ENCODE peak calls at places on chromosomes 12 and 14, in ten cellular contexts. One of them, this sample, is unnamed.

GRCh38 chr14:105881021-105881930 is 354.9 kb downstream of the TMEM121 start:
- DNase-seq in heart right ventricle: peak
- DNase-seq in astrocyte of the spinal cord: no peak
- DNase-seq in cardiac fibroblast: no peak
- DNase-seq in fibroblast of pulmonary artery: no peak
- DNase-seq in tibial nerve: no peak
- DNase-seq in mammary epithelial cell: no peak
- DNase-seq in pancreas: no peak
- DNase-seq in Calu3: no peak
- DNase-seq in fibroblast of lung: no peak
- DNase-seq in this sample: no peak

GRCh38 chr12:112303004-112303403 is 79.2 kb downstream of the HECTD4 start:
- DNase-seq in tibial nerve: no peak
- DNase-seq in fibroblast of pulmonary artery: peak
- DNase-seq in astrocyte of the spinal cord: peak
- DNase-seq in pancreas: no peak
- DNase-seq in fibroblast of lung: peak
- DNase-seq in cardiac fibroblast: peak
- DNase-seq in mammary epithelial cell: peak
- DNase-seq in heart right ventricle: no peak
- DNase-seq in Calu3: peak
- DNase-seq in this sample: peak

GRCh38 chr12:101455685-101456084 is 19.5 kb upstream of the SPIC start:
- DNase-seq in mammary epithelial cell: no peak
- DNase-seq in fibroblast of lung: no peak
- DNase-seq in astrocyte of the spinal cord: no peak
- DNase-seq in tibial nerve: no peak
- DNase-seq in heart right ventricle: no peak
- DNase-seq in pancreas: no peak
- DNase-seq in cardiac fibroblast: no peak
- DNase-seq in fibroblast of pulmonary artery: no peak
- DNase-seq in Calu3: no peak
- DNase-seq in this sample: peak

GRCh38 chr14:104799657-104800599 is 973 bp upstream of the ZBTB42 start:
- DNase-seq in Calu3: peak
- DNase-seq in cardiac fibroblast: peak
- DNase-seq in mammary epithelial cell: peak
- DNase-seq in heart right ventricle: peak
- DNase-seq in astrocyte of the spinal cord: peak
- DNase-seq in fibroblast of pulmonary artery: peak
- DNase-seq in tibial nerve: peak
- DNase-seq in fibroblast of lung: peak
- DNase-seq in pancreas: peak
- DNase-seq in this sample: peak

GRCh38 chr12:11969437-11970154 is 101.1 kb upstream of the BCL2L14 start:
- DNase-seq in fibroblast of pulmonary artery: no peak
- DNase-seq in tibial nerve: no peak
- DNase-seq in Calu3: no peak
- DNase-seq in cardiac fibroblast: no peak
- DNase-seq in heart right ventricle: no peak
- DNase-seq in mammary epithelial cell: no peak
- DNase-seq in fibroblast of lung: no peak
- DNase-seq in pancreas: no peak
- DNase-seq in astrocyte of the spinal cord: no peak
- DNase-seq in this sample: no peak

GRCh38 chr14:55539975-55540374 is 40.0 kb upstream of the KTN1 start:
- DNase-seq in tibial nerve: no peak
- DNase-seq in heart right ventricle: no peak
- DNase-seq in fibroblast of pulmonary artery: no peak
- DNase-seq in Calu3: no peak
- DNase-seq in astrocyte of the spinal cord: no peak
- DNase-seq in mammary epithelial cell: no peak
- DNase-seq in pancreas: no peak
- DNase-seq in cardiac fibroblast: no peak
- DNase-seq in fibroblast of lung: no peak
- DNase-seq in this sample: no peak

GRCh38 chr14:58107947-58108552 is 44.0 kb downstream of the ARMH4 start:
- DNase-seq in tibial nerve: peak
- DNase-seq in heart right ventricle: no peak
- DNase-seq in Calu3: peak
- DNase-seq in astrocyte of the spinal cord: peak
- DNase-seq in fibroblast of lung: peak
- DNase-seq in cardiac fibroblast: peak
- DNase-seq in fibroblast of pulmonary artery: peak
- DNase-seq in mammary epithelial cell: peak
- DNase-seq in pancreas: peak
- DNase-seq in this sample: peak

GRCh38 chr12:50685641-50686040 is 78.3 kb upstream of the ATF1 start:
- DNase-seq in heart right ventricle: no peak
- DNase-seq in mammary epithelial cell: no peak
- DNase-seq in Calu3: no peak
- DNase-seq in pancreas: no peak
- DNase-seq in tibial nerve: no peak
- DNase-seq in fibroblast of pulmonary artery: no peak
- DNase-seq in astrocyte of the spinal cord: no peak
- DNase-seq in cardiac fibroblast: peak
- DNase-seq in fibroblast of lung: no peak
- DNase-seq in this sample: no peak

GRCh38 chr14:54493293-54493692 is 4.5 kb upstream of the GMFB start:
- DNase-seq in tibial nerve: no peak
- DNase-seq in mammary epithelial cell: no peak
- DNase-seq in astrocyte of the spinal cord: no peak
- DNase-seq in fibroblast of pulmonary artery: no peak
- DNase-seq in Calu3: peak
- DNase-seq in pancreas: no peak
- DNase-seq in cardiac fibroblast: no peak
- DNase-seq in fibroblast of lung: no peak
- DNase-seq in heart right ventricle: no peak
- DNase-seq in this sample: peak
- TF ChIP-seq CTCF in tibial nerve: no peak
- TF ChIP-seq CTCF in mammary epithelial cell: no peak
- TF ChIP-seq CTCF in astrocyte of the spinal cord: no peak
- TF ChIP-seq CTCF in fibroblast of pulmonary artery: no peak
- TF ChIP-seq CTCF in Calu3: no peak
- TF ChIP-seq CTCF in pancreas: no peak
- TF ChIP-seq CTCF in cardiac fibroblast: no peak
- TF ChIP-seq CTCF in fibroblast of lung: no peak
- TF ChIP-seq CTCF in heart right ventricle: no peak
- TF ChIP-seq CTCF in this sample: peak

GRCh38 chr12:107093547-107094448 is at the start of gene CRY1:
- DNase-seq in tibial nerve: peak
- DNase-seq in heart right ventricle: peak
- DNase-seq in mammary epithelial cell: peak
- DNase-seq in fibroblast of lung: peak
- DNase-seq in fibroblast of pulmonary artery: peak
- DNase-seq in cardiac fibroblast: peak
- DNase-seq in pancreas: peak
- DNase-seq in astrocyte of the spinal cord: peak
- DNase-seq in Calu3: peak
- DNase-seq in this sample: peak

GRCh38 chr12:107091989-107092641 is 1.2 kb downstream of the CRY1 start:
- DNase-seq in astrocyte of the spinal cord: peak
- DNase-seq in heart right ventricle: no peak
- DNase-seq in pancreas: peak
- DNase-seq in fibroblast of lung: peak
- DNase-seq in Calu3: peak
- DNase-seq in cardiac fibroblast: peak
- DNase-seq in tibial nerve: peak
- DNase-seq in fibroblast of pulmonary artery: peak
- DNase-seq in mammary epithelial cell: peak
- DNase-seq in this sample: peak

GRCh38 chr12:107091381-107091780 is 2.0 kb downstream of the CRY1 start:
- DNase-seq in heart right ventricle: no peak
- DNase-seq in pancreas: no peak
- DNase-seq in Calu3: peak
- DNase-seq in fibroblast of lung: peak
- DNase-seq in fibroblast of pulmonary artery: peak
- DNase-seq in cardiac fibroblast: peak
- DNase-seq in astrocyte of the spinal cord: peak
- DNase-seq in mammary epithelial cell: peak
- DNase-seq in tibial nerve: peak
- DNase-seq in this sample: no peak

GRCh38 chr12:107096571-107096970 is 3.2 kb upstream of the CRY1 start:
- DNase-seq in fibroblast of lung: no peak
- DNase-seq in fibroblast of pulmonary artery: no peak
- DNase-seq in heart right ventricle: no peak
- DNase-seq in pancreas: no peak
- DNase-seq in mammary epithelial cell: no peak
- DNase-seq in astrocyte of the spinal cord: no peak
- DNase-seq in tibial nerve: no peak
- DNase-seq in Calu3: no peak
- DNase-seq in cardiac fibroblast: no peak
- DNase-seq in this sample: no peak

DNA sequence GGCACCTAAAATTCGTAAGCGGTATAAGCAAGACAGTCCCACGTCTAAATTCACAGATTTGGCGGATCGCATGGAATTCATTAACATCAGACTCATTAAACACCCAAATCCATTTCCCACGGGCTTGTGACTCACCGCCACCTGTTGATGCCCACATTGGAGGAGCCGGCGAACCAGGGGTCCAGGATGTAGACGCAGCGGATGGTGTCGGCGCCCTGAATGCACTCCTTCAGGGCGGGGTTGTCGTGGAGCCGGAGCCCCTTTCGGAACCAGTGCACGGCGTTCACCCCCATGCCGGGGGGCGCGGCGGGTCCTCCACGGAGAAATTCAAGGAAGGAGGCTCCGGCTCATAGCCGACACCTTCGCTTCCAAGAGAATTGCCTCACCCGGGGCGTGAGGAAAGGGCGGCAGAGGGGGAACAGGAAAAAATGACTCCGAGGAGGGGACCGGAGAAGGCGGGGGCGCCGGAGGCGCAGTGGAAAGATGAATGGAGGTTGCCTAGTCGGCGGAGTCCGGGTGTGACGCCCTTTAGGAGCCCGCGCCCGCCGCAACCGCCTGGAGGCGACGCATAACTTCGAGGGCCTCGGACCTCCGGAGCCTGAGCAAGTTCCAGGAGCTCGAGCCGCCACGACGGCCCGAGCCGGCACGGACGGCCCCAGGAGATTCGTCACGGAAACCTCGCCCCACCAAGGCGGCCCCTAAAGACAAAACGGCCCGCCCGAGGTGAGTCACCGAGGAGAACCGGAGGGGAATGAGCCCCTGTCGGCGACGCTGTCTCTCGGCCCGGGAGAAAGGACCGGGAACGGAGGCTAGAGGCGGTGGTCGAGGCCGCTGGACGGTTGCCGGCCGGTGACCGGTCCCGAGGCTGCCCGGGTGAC is 441 bp downstream of the CRY1 start:
- DNase-seq in astrocyte of the spinal cord: no peak
- DNase-seq in tibial nerve: peak
- DNase-seq in pancreas: peak
- DNase-seq in mammary epithelial cell: no peak
- DNase-seq in fibroblast of lung: no peak
- DNase-seq in fibroblast of pulmonary artery: peak
- DNase-seq in heart right ventricle: no peak
- DNase-seq in cardiac fibroblast: no peak
- DNase-seq in Calu3: peak
- DNase-seq in this sample: peak
- TF ChIP-seq CTCF in astrocyte of the spinal cord: no peak
- TF ChIP-seq CTCF in tibial nerve: no peak
- TF ChIP-seq CTCF in pancreas: no peak
- TF ChIP-seq CTCF in mammary epithelial cell: no peak
- TF ChIP-seq CTCF in fibroblast of lung: no peak
- TF ChIP-seq CTCF in fibroblast of pulmonary artery: no peak
- TF ChIP-seq CTCF in heart right ventricle: peak
- TF ChIP-seq CTCF in cardiac fibroblast: no peak
- TF ChIP-seq CTCF in Calu3: no peak
- TF ChIP-seq CTCF in this sample: no peak

GRCh38 chr14:67421356-67422224 is 9.6 kb upstream of the PLEK2 start:
- DNase-seq in Calu3: no peak
- DNase-seq in mammary epithelial cell: no peak
- DNase-seq in astrocyte of the spinal cord: no peak
- DNase-seq in cardiac fibroblast: no peak
- DNase-seq in fibroblast of lung: no peak
- DNase-seq in pancreas: no peak
- DNase-seq in tibial nerve: no peak
- DNase-seq in fibroblast of pulmonary artery: no peak
- DNase-seq in heart right ventricle: no peak
- DNase-seq in this sample: no peak

GRCh38 chr14:67423424-67423823 is 11.5 kb upstream of the PLEK2 start:
- DNase-seq in mammary epithelial cell: no peak
- DNase-seq in tibial nerve: no peak
- DNase-seq in Calu3: no peak
- DNase-seq in heart right ventricle: no peak
- DNase-seq in astrocyte of the spinal cord: no peak
- DNase-seq in fibroblast of lung: no peak
- DNase-seq in fibroblast of pulmonary artery: no peak
- DNase-seq in cardiac fibroblast: no peak
- DNase-seq in pancreas: no peak
- DNase-seq in this sample: no peak

GRCh38 chr14:67417633-67418032 is 5.7 kb upstream of the PLEK2 start:
- DNase-seq in heart right ventricle: no peak
- DNase-seq in mammary epithelial cell: no peak
- DNase-seq in astrocyte of the spinal cord: no peak
- DNase-seq in tibial nerve: no peak
- DNase-seq in Calu3: no peak
- DNase-seq in cardiac fibroblast: peak
- DNase-seq in fibroblast of pulmonary artery: peak
- DNase-seq in pancreas: no peak
- DNase-seq in fibroblast of lung: no peak
- DNase-seq in this sample: no peak

GRCh38 chr14:67418368-67419174 is 6.6 kb upstream of the PLEK2 start:
- DNase-seq in fibroblast of lung: no peak
- DNase-seq in pancreas: no peak
- DNase-seq in mammary epithelial cell: peak
- DNase-seq in astrocyte of the spinal cord: peak
- DNase-seq in Calu3: peak
- DNase-seq in tibial nerve: no peak
- DNase-seq in fibroblast of pulmonary artery: no peak
- DNase-seq in heart right ventricle: no peak
- DNase-seq in cardiac fibroblast: no peak
- DNase-seq in this sample: no peak

GRCh38 chr14:67420102-67420739 is 8.3 kb upstream of the PLEK2 start:
- DNase-seq in mammary epithelial cell: peak
- DNase-seq in heart right ventricle: peak
- DNase-seq in cardiac fibroblast: no peak
- DNase-seq in tibial nerve: no peak
- DNase-seq in pancreas: no peak
- DNase-seq in fibroblast of pulmonary artery: no peak
- DNase-seq in fibroblast of lung: no peak
- DNase-seq in astrocyte of the spinal cord: no peak
- DNase-seq in Calu3: peak
- DNase-seq in this sample: peak
- TF ChIP-seq CTCF in mammary epithelial cell: peak
- TF ChIP-seq CTCF in heart right ventricle: peak
- TF ChIP-seq CTCF in cardiac fibroblast: peak
- TF ChIP-seq CTCF in tibial nerve: peak
- TF ChIP-seq CTCF in pancreas: no peak
- TF ChIP-seq CTCF in fibroblast of pulmonary artery: peak
- TF ChIP-seq CTCF in fibroblast of lung: no peak
- TF ChIP-seq CTCF in astrocyte of the spinal cord: peak
- TF ChIP-seq CTCF in Calu3: peak
- TF ChIP-seq CTCF in this sample: peak

DNA sequence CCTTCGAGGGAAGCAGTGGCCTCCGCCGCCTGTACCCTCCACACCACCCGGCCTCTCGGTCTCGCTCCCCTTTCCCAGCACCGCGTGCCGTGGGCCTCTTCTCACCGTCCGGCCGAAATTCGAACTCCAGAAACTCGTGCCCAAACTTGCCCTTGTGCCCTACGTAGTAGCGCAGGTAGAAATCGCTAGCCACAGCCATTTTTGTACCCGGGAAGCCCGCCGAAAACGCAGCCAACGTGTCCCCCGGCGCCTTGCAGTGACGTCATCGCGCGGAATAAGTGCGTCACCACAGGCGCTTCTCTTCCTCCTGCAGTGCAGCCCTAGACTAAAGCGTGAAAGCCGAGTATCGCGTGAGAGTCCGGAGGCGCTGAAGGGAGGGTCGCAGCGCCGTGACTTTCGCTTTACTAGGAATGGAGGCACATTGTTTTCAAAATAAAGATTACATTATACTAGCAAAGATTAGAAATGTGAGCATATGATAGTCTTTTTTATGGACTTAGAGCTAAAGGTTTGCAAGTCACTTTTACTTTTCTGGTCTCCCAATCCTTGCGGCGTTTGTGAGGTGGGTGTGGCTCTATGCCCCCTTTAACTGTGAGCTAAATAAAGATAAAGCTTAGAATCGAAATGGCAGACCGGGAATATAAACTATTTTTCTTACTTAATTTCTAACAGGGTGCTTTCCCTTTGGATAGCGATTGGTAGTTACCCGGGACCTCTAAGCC is at the start of gene MAGOHB:
- DNase-seq in pancreas: peak
- DNase-seq in cardiac fibroblast: peak
- DNase-seq in fibroblast of lung: peak
- DNase-seq in heart right ventricle: peak
- DNase-seq in Calu3: peak
- DNase-seq in astrocyte of the spinal cord: peak
- DNase-seq in mammary epithelial cell: peak
- DNase-seq in tibial nerve: peak
- DNase-seq in fibroblast of pulmonary artery: peak
- DNase-seq in this sample: peak
- TF ChIP-seq CTCF in pancreas: no peak
- TF ChIP-seq CTCF in cardiac fibroblast: no peak
- TF ChIP-seq CTCF in fibroblast of lung: no peak
- TF ChIP-seq CTCF in heart right ventricle: no peak
- TF ChIP-seq CTCF in Calu3: no peak
- TF ChIP-seq CTCF in astrocyte of the spinal cord: no peak
- TF ChIP-seq CTCF in mammary epithelial cell: no peak
- TF ChIP-seq CTCF in tibial nerve: no peak
- TF ChIP-seq CTCF in fibroblast of pulmonary artery: no peak
- TF ChIP-seq CTCF in this sample: no peak